ENCODE peak calls at places on chromosomes 2 and 18, in eight cellular contexts. One of them, this sample, is unnamed.

GRCh38 chr2:69381337-69381737 is 5.7 kb downstream of the GFPT1 start:
- DNase-seq in brain microvascular endothelial cell: peak
- DNase-seq in NCI-H345: no peak
- DNase-seq in AML-193: no peak
- DNase-seq in caudate nucleus: no peak
- DNase-seq in NCI-H1417: no peak
- DNase-seq in stimulated activated CD8-positive, alpha-beta memory T cell treated with anti-CD3 and anti-CD28 coated beads, Interleukin-12 subunit alpha, Interleukin-12 subunit beta, amount 100 ng/mL, for 1 hour: no peak
- DNase-seq in T-helper 2 cell: no peak
- DNase-seq in this sample: no peak

GRCh38 chr2:194550702-194551101 is 1106.3 kb upstream of the SLC39A10 start:
- DNase-seq in brain microvascular endothelial cell: no peak
- DNase-seq in NCI-H345: no peak
- DNase-seq in AML-193: no peak
- DNase-seq in caudate nucleus: no peak
- DNase-seq in NCI-H1417: no peak
- DNase-seq in stimulated activated CD8-positive, alpha-beta memory T cell treated with anti-CD3 and anti-CD28 coated beads, Interleukin-12 subunit alpha, Interleukin-12 subunit beta, amount 100 ng/mL, for 1 hour: no peak
- DNase-seq in T-helper 2 cell: no peak
- DNase-seq in this sample: no peak

GRCh38 chr2:24353933-24354332 is 6.4 kb downstream of the ITSN2 start:
- DNase-seq in brain microvascular endothelial cell: no peak
- DNase-seq in NCI-H345: no peak
- DNase-seq in AML-193: no peak
- DNase-seq in caudate nucleus: no peak
- DNase-seq in NCI-H1417: no peak
- DNase-seq in stimulated activated CD8-positive, alpha-beta memory T cell treated with anti-CD3 and anti-CD28 coated beads, Interleukin-12 subunit alpha, Interleukin-12 subunit beta, amount 100 ng/mL, for 1 hour: no peak
- DNase-seq in T-helper 2 cell: no peak
- DNase-seq in this sample: no peak

GRCh38 chr2:190938761-190939335 is 58.2 kb downstream of the GLS start:
- DNase-seq in brain microvascular endothelial cell: no peak
- DNase-seq in NCI-H345: no peak
- DNase-seq in AML-193: no peak
- DNase-seq in caudate nucleus: no peak
- DNase-seq in NCI-H1417: no peak
- DNase-seq in stimulated activated CD8-positive, alpha-beta memory T cell treated with anti-CD3 and anti-CD28 coated beads, Interleukin-12 subunit alpha, Interleukin-12 subunit beta, amount 100 ng/mL, for 1 hour: no peak
- DNase-seq in T-helper 2 cell: no peak
- DNase-seq in this sample: no peak

GRCh38 chr2:69223759-69224494 is 163.1 kb downstream of the GFPT1 start:
- DNase-seq in brain microvascular endothelial cell: no peak
- DNase-seq in NCI-H345: peak
- DNase-seq in AML-193: no peak
- DNase-seq in caudate nucleus: no peak
- DNase-seq in NCI-H1417: peak
- DNase-seq in stimulated activated CD8-positive, alpha-beta memory T cell treated with anti-CD3 and anti-CD28 coated beads, Interleukin-12 subunit alpha, Interleukin-12 subunit beta, amount 100 ng/mL, for 1 hour: no peak
- DNase-seq in T-helper 2 cell: no peak
- DNase-seq in this sample: no peak

GRCh38 chr18:35117372-35117771 is 76.2 kb downstream of the MAPRE2 start:
- DNase-seq in brain microvascular endothelial cell: no peak
- DNase-seq in NCI-H345: no peak
- DNase-seq in AML-193: no peak
- DNase-seq in caudate nucleus: no peak
- DNase-seq in NCI-H1417: no peak
- DNase-seq in stimulated activated CD8-positive, alpha-beta memory T cell treated with anti-CD3 and anti-CD28 coated beads, Interleukin-12 subunit alpha, Interleukin-12 subunit beta, amount 100 ng/mL, for 1 hour: no peak
- DNase-seq in T-helper 2 cell: no peak
- DNase-seq in this sample: no peak

GRCh38 chr2:8148260-8148880 is 533.5 kb upstream of the ID2 start:
- DNase-seq in brain microvascular endothelial cell: peak
- DNase-seq in NCI-H345: no peak
- DNase-seq in AML-193: no peak
- DNase-seq in caudate nucleus: no peak
- DNase-seq in NCI-H1417: no peak
- DNase-seq in stimulated activated CD8-positive, alpha-beta memory T cell treated with anti-CD3 and anti-CD28 coated beads, Interleukin-12 subunit alpha, Interleukin-12 subunit beta, amount 100 ng/mL, for 1 hour: no peak
- DNase-seq in T-helper 2 cell: no peak
- DNase-seq in this sample: no peak

GRCh38 chr2:97645112-97645699 is 656 bp upstream of the COX5B start:
- DNase-seq in brain microvascular endothelial cell: no peak
- DNase-seq in NCI-H345: no peak
- DNase-seq in AML-193: peak
- DNase-seq in caudate nucleus: no peak
- DNase-seq in NCI-H1417: no peak
- DNase-seq in stimulated activated CD8-positive, alpha-beta memory T cell treated with anti-CD3 and anti-CD28 coated beads, Interleukin-12 subunit alpha, Interleukin-12 subunit beta, amount 100 ng/mL, for 1 hour: no peak
- DNase-seq in T-helper 2 cell: no peak
- DNase-seq in this sample: no peak

GRCh38 chr2:241741016-241741415 is 6.6 kb downstream of the D2HGDH start:
- DNase-seq in brain microvascular endothelial cell: no peak
- DNase-seq in NCI-H345: no peak
- DNase-seq in AML-193: peak
- DNase-seq in caudate nucleus: no peak
- DNase-seq in NCI-H1417: no peak
- DNase-seq in stimulated activated CD8-positive, alpha-beta memory T cell treated with anti-CD3 and anti-CD28 coated beads, Interleukin-12 subunit alpha, Interleukin-12 subunit beta, amount 100 ng/mL, for 1 hour: no peak
- DNase-seq in T-helper 2 cell: peak
- DNase-seq in this sample: no peak

GRCh38 chr2:129827251-129827894 is 152.1 kb upstream of the RAB6C start:
- DNase-seq in brain microvascular endothelial cell: no peak
- DNase-seq in NCI-H345: no peak
- DNase-seq in AML-193: no peak
- DNase-seq in caudate nucleus: no peak
- DNase-seq in NCI-H1417: no peak
- DNase-seq in stimulated activated CD8-positive, alpha-beta memory T cell treated with anti-CD3 and anti-CD28 coated beads, Interleukin-12 subunit alpha, Interleukin-12 subunit beta, amount 100 ng/mL, for 1 hour: no peak
- DNase-seq in T-helper 2 cell: no peak
- DNase-seq in this sample: no peak

GRCh38 chr2:116669782-116670181 is 1144.7 kb upstream of the DDX18 start:
- DNase-seq in brain microvascular endothelial cell: no peak
- DNase-seq in NCI-H345: no peak
- DNase-seq in AML-193: no peak
- DNase-seq in caudate nucleus: no peak
- DNase-seq in NCI-H1417: no peak
- DNase-seq in stimulated activated CD8-positive, alpha-beta memory T cell treated with anti-CD3 and anti-CD28 coated beads, Interleukin-12 subunit alpha, Interleukin-12 subunit beta, amount 100 ng/mL, for 1 hour: no peak
- DNase-seq in T-helper 2 cell: no peak
- DNase-seq in this sample: no peak

GRCh38 chr18:58262581-58262980 is 218.6 kb downstream of the NEDD4L start:
- DNase-seq in brain microvascular endothelial cell: no peak
- DNase-seq in NCI-H345: no peak
- DNase-seq in AML-193: no peak
- DNase-seq in caudate nucleus: no peak
- DNase-seq in NCI-H1417: no peak
- DNase-seq in stimulated activated CD8-positive, alpha-beta memory T cell treated with anti-CD3 and anti-CD28 coated beads, Interleukin-12 subunit alpha, Interleukin-12 subunit beta, amount 100 ng/mL, for 1 hour: no peak
- DNase-seq in T-helper 2 cell: no peak
- DNase-seq in this sample: no peak

GRCh38 chr2:182447163-182447562 is 20.3 kb upstream of the PDE1A start:
- DNase-seq in brain microvascular endothelial cell: no peak
- DNase-seq in NCI-H345: no peak
- DNase-seq in AML-193: no peak
- DNase-seq in caudate nucleus: no peak
- DNase-seq in NCI-H1417: no peak
- DNase-seq in stimulated activated CD8-positive, alpha-beta memory T cell treated with anti-CD3 and anti-CD28 coated beads, Interleukin-12 subunit alpha, Interleukin-12 subunit beta, amount 100 ng/mL, for 1 hour: no peak
- DNase-seq in T-helper 2 cell: no peak
- DNase-seq in this sample: no peak

GRCh38 chr2:85589982-85590791 is 5.4 kb upstream of the RNF181 start:
- DNase-seq in brain microvascular endothelial cell: peak
- DNase-seq in NCI-H345: no peak
- DNase-seq in AML-193: no peak
- DNase-seq in caudate nucleus: no peak
- DNase-seq in NCI-H1417: no peak
- DNase-seq in stimulated activated CD8-positive, alpha-beta memory T cell treated with anti-CD3 and anti-CD28 coated beads, Interleukin-12 subunit alpha, Interleukin-12 subunit beta, amount 100 ng/mL, for 1 hour: no peak
- DNase-seq in T-helper 2 cell: no peak
- DNase-seq in this sample: no peak

GRCh38 chr18:25169701-25170100 is 182.3 kb downstream of the ZNF521 start:
- DNase-seq in brain microvascular endothelial cell: no peak
- DNase-seq in NCI-H345: no peak
- DNase-seq in AML-193: no peak
- DNase-seq in caudate nucleus: no peak
- DNase-seq in NCI-H1417: no peak
- DNase-seq in stimulated activated CD8-positive, alpha-beta memory T cell treated with anti-CD3 and anti-CD28 coated beads, Interleukin-12 subunit alpha, Interleukin-12 subunit beta, amount 100 ng/mL, for 1 hour: no peak
- DNase-seq in T-helper 2 cell: no peak
- DNase-seq in this sample: no peak

GRCh38 chr2:138476186-138476585 is 25.4 kb upstream of the SPOPL start:
- DNase-seq in brain microvascular endothelial cell: no peak
- DNase-seq in NCI-H345: no peak
- DNase-seq in AML-193: no peak
- DNase-seq in caudate nucleus: no peak
- DNase-seq in NCI-H1417: no peak
- DNase-seq in stimulated activated CD8-positive, alpha-beta memory T cell treated with anti-CD3 and anti-CD28 coated beads, Interleukin-12 subunit alpha, Interleukin-12 subunit beta, amount 100 ng/mL, for 1 hour: no peak
- DNase-seq in T-helper 2 cell: no peak
- DNase-seq in this sample: no peak

GRCh38 chr2:76437564-76437963 is 726.8 kb upstream of the GCFC2 start:
- DNase-seq in brain microvascular endothelial cell: no peak
- DNase-seq in NCI-H345: no peak
- DNase-seq in AML-193: no peak
- DNase-seq in caudate nucleus: no peak
- DNase-seq in NCI-H1417: no peak
- DNase-seq in stimulated activated CD8-positive, alpha-beta memory T cell treated with anti-CD3 and anti-CD28 coated beads, Interleukin-12 subunit alpha, Interleukin-12 subunit beta, amount 100 ng/mL, for 1 hour: no peak
- DNase-seq in T-helper 2 cell: no peak
- DNase-seq in this sample: no peak

GRCh38 chr2:234839285-234839684 is 112.5 kb upstream of the SH3BP4 start:
- DNase-seq in brain microvascular endothelial cell: no peak
- DNase-seq in NCI-H345: no peak
- DNase-seq in AML-193: no peak
- DNase-seq in caudate nucleus: no peak
- DNase-seq in NCI-H1417: no peak
- DNase-seq in stimulated activated CD8-positive, alpha-beta memory T cell treated with anti-CD3 and anti-CD28 coated beads, Interleukin-12 subunit alpha, Interleukin-12 subunit beta, amount 100 ng/mL, for 1 hour: no peak
- DNase-seq in T-helper 2 cell: no peak
- DNase-seq in this sample: no peak

GRCh38 chr2:54572262-54572635 is 116.1 kb downstream of the SPTBN1 start:
- DNase-seq in brain microvascular endothelial cell: peak
- DNase-seq in NCI-H345: peak
- DNase-seq in AML-193: no peak
- DNase-seq in caudate nucleus: no peak
- DNase-seq in NCI-H1417: peak
- DNase-seq in stimulated activated CD8-positive, alpha-beta memory T cell treated with anti-CD3 and anti-CD28 coated beads, Interleukin-12 subunit alpha, Interleukin-12 subunit beta, amount 100 ng/mL, for 1 hour: no peak
- DNase-seq in T-helper 2 cell: no peak
- DNase-seq in this sample: no peak

GRCh38 chr2:230877131-230877736 is 12.5 kb downstream of the ITM2C start:
- DNase-seq in brain microvascular endothelial cell: no peak
- DNase-seq in NCI-H345: no peak
- DNase-seq in AML-193: no peak
- DNase-seq in caudate nucleus: no peak
- DNase-seq in NCI-H1417: no peak
- DNase-seq in stimulated activated CD8-positive, alpha-beta memory T cell treated with anti-CD3 and anti-CD28 coated beads, Interleukin-12 subunit alpha, Interleukin-12 subunit beta, amount 100 ng/mL, for 1 hour: no peak
- DNase-seq in T-helper 2 cell: no peak
- DNase-seq in this sample: no peak

GRCh38 chr18:53489266-53489665 is 735.2 kb downstream of the MBD2 start:
- DNase-seq in brain microvascular endothelial cell: no peak
- DNase-seq in NCI-H345: no peak
- DNase-seq in AML-193: no peak
- DNase-seq in caudate nucleus: no peak
- DNase-seq in NCI-H1417: no peak
- DNase-seq in stimulated activated CD8-positive, alpha-beta memory T cell treated with anti-CD3 and anti-CD28 coated beads, Interleukin-12 subunit alpha, Interleukin-12 subunit beta, amount 100 ng/mL, for 1 hour: no peak
- DNase-seq in T-helper 2 cell: no peak
- DNase-seq in this sample: no peak

GRCh38 chr18:58144671-58145285 is 100.8 kb downstream of the NEDD4L start:
- DNase-seq in brain microvascular endothelial cell: no peak
- DNase-seq in NCI-H345: peak
- DNase-seq in AML-193: no peak
- DNase-seq in caudate nucleus: no peak
- DNase-seq in NCI-H1417: no peak
- DNase-seq in stimulated activated CD8-positive, alpha-beta memory T cell treated with anti-CD3 and anti-CD28 coated beads, Interleukin-12 subunit alpha, Interleukin-12 subunit beta, amount 100 ng/mL, for 1 hour: no peak
- DNase-seq in T-helper 2 cell: no peak
- DNase-seq in this sample: no peak

GRCh38 chr2:240713071-240713927 is 21.6 kb downstream of the AQP12A start:
- DNase-seq in brain microvascular endothelial cell: no peak
- DNase-seq in NCI-H345: no peak
- DNase-seq in AML-193: no peak
- DNase-seq in caudate nucleus: no peak
- DNase-seq in NCI-H1417: no peak
- DNase-seq in stimulated activated CD8-positive, alpha-beta memory T cell treated with anti-CD3 and anti-CD28 coated beads, Interleukin-12 subunit alpha, Interleukin-12 subunit beta, amount 100 ng/mL, for 1 hour: no peak
- DNase-seq in T-helper 2 cell: no peak
- DNase-seq in this sample: no peak

GRCh38 chr18:48475635-48476549 is 62.9 kb upstream of the CTIF start:
- DNase-seq in brain microvascular endothelial cell: peak
- DNase-seq in NCI-H345: peak
- DNase-seq in AML-193: peak
- DNase-seq in caudate nucleus: no peak
- DNase-seq in NCI-H1417: peak
- DNase-seq in stimulated activated CD8-positive, alpha-beta memory T cell treated with anti-CD3 and anti-CD28 coated beads, Interleukin-12 subunit alpha, Interleukin-12 subunit beta, amount 100 ng/mL, for 1 hour: no peak
- DNase-seq in T-helper 2 cell: no peak
- DNase-seq in this sample: peak

GRCh38 chr2:172086349-172087190 is 1.3 kb downstream of the DLX1 start:
- DNase-seq in brain microvascular endothelial cell: no peak
- DNase-seq in NCI-H345: no peak
- DNase-seq in AML-193: no peak
- DNase-seq in caudate nucleus: no peak
- DNase-seq in NCI-H1417: peak
- DNase-seq in stimulated activated CD8-positive, alpha-beta memory T cell treated with anti-CD3 and anti-CD28 coated beads, Interleukin-12 subunit alpha, Interleukin-12 subunit beta, amount 100 ng/mL, for 1 hour: no peak
- DNase-seq in T-helper 2 cell: no peak
- DNase-seq in this sample: no peak

GRCh38 chr2:199315299-199316179 is 142.2 kb downstream of the SATB2 start:
- DNase-seq in brain microvascular endothelial cell: peak
- DNase-seq in NCI-H345: no peak
- DNase-seq in AML-193: no peak
- DNase-seq in caudate nucleus: no peak
- DNase-seq in NCI-H1417: no peak
- DNase-seq in stimulated activated CD8-positive, alpha-beta memory T cell treated with anti-CD3 and anti-CD28 coated beads, Interleukin-12 subunit alpha, Interleukin-12 subunit beta, amount 100 ng/mL, for 1 hour: no peak
- DNase-seq in T-helper 2 cell: no peak
- DNase-seq in this sample: no peak

GRCh38 chr2:63424329-63425078 is 163.8 kb downstream of the WDPCP start:
- DNase-seq in brain microvascular endothelial cell: peak
- DNase-seq in NCI-H345: no peak
- DNase-seq in AML-193: peak
- DNase-seq in caudate nucleus: no peak
- DNase-seq in NCI-H1417: no peak
- DNase-seq in stimulated activated CD8-positive, alpha-beta memory T cell treated with anti-CD3 and anti-CD28 coated beads, Interleukin-12 subunit alpha, Interleukin-12 subunit beta, amount 100 ng/mL, for 1 hour: no peak
- DNase-seq in T-helper 2 cell: no peak
- DNase-seq in this sample: no peak

GRCh38 chr18:10454800-10455550 is 540 bp downstream of the APCDD1 start:
- DNase-seq in brain microvascular endothelial cell: no peak
- DNase-seq in NCI-H345: peak
- DNase-seq in AML-193: no peak
- DNase-seq in caudate nucleus: no peak
- DNase-seq in NCI-H1417: no peak
- DNase-seq in stimulated activated CD8-positive, alpha-beta memory T cell treated with anti-CD3 and anti-CD28 coated beads, Interleukin-12 subunit alpha, Interleukin-12 subunit beta, amount 100 ng/mL, for 1 hour: no peak
- DNase-seq in T-helper 2 cell: no peak
- DNase-seq in this sample: peak